ENCODE peak calls at places on chromosomes 5 and 9, in five cellular contexts. J is neuronal stem cell, W is H9, G is H1, D is mesendoderm. R is an unnamed sample.

GRCh38 chr9:132008184-132008781 is 71.4 kb downstream of the MED27 start:
- DNase-seq in G (no peak), J (no peak), D (no peak), W (no peak), R (peak)

GRCh38 chr5:154778534-154778933 is 23.4 kb downstream of the LARP1 start:
- DNase-seq in G (no peak), W (no peak), D (no peak), J (no peak), R (no peak)

GRCh38 chr5:4938941-4939546 is 201.1 kb upstream of the ADAMTS16 start:
- DNase-seq in D (no peak), W (no peak), J (no peak), G (no peak), R (no peak)

GRCh38 chr9:128390150-128390812 is 19.1 kb downstream of the URM1 start:
- DNase-seq in J (no peak), W (no peak), G (no peak), D (no peak), R (no peak)

GRCh38 chr9:438066-438465 is 223.4 kb downstream of the DOCK8 start:
- DNase-seq in D (no peak), J (no peak), G (no peak), W (no peak), R (peak)

GRCh38 chr9:108743426-108743825 is 112.4 kb downstream of the ACTL7B start:
- DNase-seq in D (no peak), W (no peak), G (no peak), J (no peak), R (no peak)

GRCh38 chr5:97498657-97499056 is 315.6 kb upstream of the RIOK2 start:
- DNase-seq in W (no peak), J (no peak), G (no peak), D (no peak), R (no peak)

GRCh38 chr9:12785251-12785880 is 10.5 kb downstream of the LURAP1L start:
- DNase-seq in D (no peak), G (no peak), W (no peak), J (no peak), R (peak)

GRCh38 chr9:137384116-137384756 is 38.7 kb downstream of the EXD3 start:
- DNase-seq in J (no peak), W (no peak), D (no peak), G (no peak), R (peak)

GRCh38 chr5:1544294-1545010 is 20.7 kb upstream of the LPCAT1 start:
- DNase-seq in D (no peak), W (no peak), G (no peak), J (no peak), R (no peak)

GRCh38 chr9:6955251-6955921 is 197.6 kb downstream of the KDM4C start:
- DNase-seq in J (peak), D (peak), W (no peak), G (no peak), R (peak)

GRCh38 chr9:20898885-20899554 is 132.4 kb downstream of the HACD4 start:
- DNase-seq in W (no peak), G (no peak), J (no peak), D (peak), R (peak)

GRCh38 chr5:980941-981340 is 27.7 kb upstream of the NKD2 start:
- DNase-seq in J (no peak), W (no peak), D (no peak), G (no peak), R (no peak)

GRCh38 chr5:171299851-171300250 is 9.2 kb upstream of the TLX3 start:
- DNase-seq in G (no peak), W (no peak), J (no peak), D (no peak), R (peak)

GRCh38 chr5:144230806-144231205 is 60.1 kb downstream of the KCTD16 start:
- DNase-seq in G (no peak), W (no peak), D (no peak), J (no peak), R (no peak)

GRCh38 chr5:168346417-168346816 is 55.0 kb downstream of the WWC1 start:
- DNase-seq in D (peak), J (no peak), W (peak), G (no peak), R (no peak)

GRCh38 chr5:38187532-38187931 is 70.8 kb upstream of the EGFLAM start:
- DNase-seq in G (no peak), W (no peak), J (no peak), D (no peak), R (no peak)
- H3K18ac ChIP-seq in G (no peak), W (no peak), J (no peak), D (no peak), R (no peak)

DNA sequence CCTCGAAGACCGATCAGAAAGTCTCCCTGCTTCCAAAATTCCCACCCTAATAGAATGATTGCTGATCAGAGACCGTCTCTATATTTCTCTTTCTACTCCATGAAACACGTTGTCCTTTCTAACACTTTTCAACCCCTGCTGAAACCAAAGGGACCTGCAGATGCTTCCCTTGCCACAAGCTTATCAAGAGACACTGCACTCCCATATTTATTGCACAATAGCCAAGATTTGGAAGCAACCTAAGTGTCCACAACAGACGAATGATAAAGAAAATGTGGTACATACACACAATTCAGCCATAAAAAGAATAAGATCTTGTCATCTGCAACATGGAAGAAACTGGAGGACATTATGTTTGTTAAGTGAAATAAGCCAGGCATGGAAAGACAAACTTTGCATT is 125.1 kb downstream of the FOXD1 start:
- DNase-seq in J (no peak), G (no peak), W (no peak), D (no peak), R (no peak)
- H3K18ac ChIP-seq in J (no peak), G (no peak), W (no peak), D (no peak), R (no peak)

GRCh38 chr9:135229701-135230385 is 142.4 kb downstream of the OLFM1 start:
- DNase-seq in J (no peak), G (no peak), D (peak), W (peak), R (no peak)
- H3K18ac ChIP-seq in J (peak), G (no peak), D (no peak), W (no peak), R (no peak)

DNA sequence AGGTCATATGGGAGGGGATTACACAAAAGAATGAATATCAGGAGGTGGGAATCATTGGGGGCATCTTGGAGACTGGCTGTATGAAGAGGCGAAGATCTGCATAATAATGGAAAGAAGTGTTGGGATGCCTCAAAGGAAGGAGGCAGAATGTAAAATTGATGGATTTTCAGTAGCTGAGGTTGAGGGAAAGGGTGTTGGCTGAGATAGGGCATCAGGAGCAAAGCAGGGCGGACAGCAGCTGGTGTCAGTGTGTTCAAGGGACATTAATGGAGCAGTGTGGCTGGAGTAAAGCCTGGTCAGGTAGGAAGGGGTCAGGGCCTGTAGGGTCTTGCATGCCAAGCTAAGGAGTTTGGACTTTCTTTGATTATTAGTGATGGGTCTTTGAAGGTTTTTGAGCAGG is 65.2 kb upstream of the TNFAIP8 start:
- DNase-seq in G (no peak), D (no peak), J (no peak), W (no peak), R (no peak)
- H3K18ac ChIP-seq in G (no peak), D (no peak), J (no peak), W (no peak), R (no peak)

GRCh38 chr5:134649163-134649916 is 755 bp downstream of the SEC24A start:
- DNase-seq in G (no peak), J (no peak), W (no peak), D (peak), R (peak)

GRCh38 chr5:134651531-134651930 is 2.9 kb downstream of the SEC24A start:
- DNase-seq in G (no peak), J (no peak), W (no peak), D (no peak), R (peak)

GRCh38 chr5:134642931-134643530 is 5.6 kb upstream of the SEC24A start:
- DNase-seq in W (no peak), G (no peak), D (no peak), J (no peak), R (no peak)

GRCh38 chr5:134647750-134648424 is 698 bp upstream of the SEC24A start:
- DNase-seq in W (no peak), D (peak), G (no peak), J (no peak), R (peak)

DNA sequence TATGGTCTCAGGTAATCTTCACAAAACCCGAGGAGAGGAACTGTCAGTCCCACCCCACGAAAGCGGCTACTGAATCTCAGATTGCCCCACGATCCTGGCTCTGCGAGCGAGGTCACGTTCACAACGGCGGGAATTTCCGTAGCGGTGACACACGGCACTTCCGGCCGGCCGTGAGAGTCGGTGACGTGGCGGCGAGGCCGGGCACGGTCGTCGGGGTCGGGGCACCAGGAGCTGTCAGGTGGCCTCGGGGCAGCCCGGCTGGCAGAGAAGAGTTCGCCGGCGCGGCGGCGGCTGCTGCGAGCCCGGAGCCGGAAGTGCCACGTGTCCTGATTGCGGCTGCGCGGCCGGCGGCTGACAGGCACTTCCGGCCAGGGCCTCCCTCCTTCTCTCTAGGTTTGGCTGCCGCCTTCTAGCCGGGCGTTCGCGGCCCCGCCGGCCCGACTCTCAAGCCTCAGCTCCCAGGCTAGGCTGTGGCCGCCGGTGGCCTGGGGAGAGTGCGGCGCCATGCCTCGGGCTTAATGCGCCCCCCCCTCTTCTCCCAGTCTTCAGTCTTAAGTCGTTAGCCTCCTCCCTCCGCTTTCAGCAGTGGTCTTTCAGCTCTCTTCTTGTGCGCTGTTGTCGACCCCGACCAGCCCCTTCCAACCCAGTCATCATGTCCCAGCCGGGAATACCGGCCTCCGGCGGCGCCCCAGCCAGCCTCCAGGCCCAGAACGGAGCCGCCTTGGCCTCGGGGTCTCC is at the start of gene SEC24A:
- DNase-seq in J (peak), W (peak), G (peak), D (peak), R (peak)
- H3K18ac ChIP-seq in J (peak), W (peak), G (peak), D (peak), R (peak)

GRCh38 chr9:77854258-77854915 is 177.2 kb downstream of the GNAQ start:
- DNase-seq in G (no peak), W (no peak), J (no peak), D (no peak), R (no peak)
- H3K18ac ChIP-seq in G (no peak), W (no peak), J (no peak), D (no peak), R (no peak)

GRCh38 chr5:55991768-55992486 is 2.8 kb downstream of the IL6ST start:
- DNase-seq in W (no peak), G (no peak), J (no peak), D (no peak), R (no peak)

GRCh38 chr5:55994998-55995914 is 493 bp upstream of the IL6ST start:
- DNase-seq in G (peak), W (peak), J (peak), D (peak), R (peak)

GRCh38 chr5:55993628-55994501 is 898 bp downstream of the IL6ST start:
- DNase-seq in G (no peak), J (no peak), D (no peak), W (no peak), R (no peak)

GRCh38 chr5:55993013-55993412 is 1.8 kb downstream of the IL6ST start:
- DNase-seq in J (no peak), W (no peak), D (no peak), G (no peak), R (peak)

DNA sequence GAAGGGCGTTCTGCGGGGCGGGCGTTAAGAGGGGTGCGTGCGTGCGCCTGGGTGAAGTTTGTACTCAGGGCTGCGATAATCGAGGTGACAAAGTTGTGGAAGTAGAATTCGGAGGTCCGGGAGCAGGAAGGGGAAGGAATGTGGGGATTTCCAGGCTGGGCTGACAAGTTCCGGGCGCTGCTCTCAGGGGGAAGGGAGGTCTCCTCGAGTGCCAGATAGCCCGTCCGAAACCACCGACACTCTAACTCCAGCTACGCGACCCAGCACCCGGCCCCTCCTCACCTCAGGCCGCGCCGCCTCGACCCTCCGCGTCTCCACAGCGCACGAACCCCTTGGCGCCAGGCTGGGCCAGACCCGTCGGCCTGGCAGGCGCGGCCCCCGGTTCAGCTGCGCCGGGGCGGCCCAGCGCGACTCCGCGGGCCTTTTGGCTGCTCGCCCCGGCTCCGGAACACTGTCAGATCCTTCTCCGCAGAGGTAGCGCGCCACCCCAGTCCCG is at the start of gene IL6ST:
- DNase-seq in G (peak), J (no peak), D (peak), W (peak), R (peak)
- H3K18ac ChIP-seq in G (peak), J (peak), D (peak), W (peak), R (peak)

GRCh38 chr5:134145061-134145757 is 30.7 kb downstream of the TCF7 start:
- DNase-seq in G (no peak), D (no peak), W (no peak), J (no peak), R (no peak)
- H3K18ac ChIP-seq in G (no peak), D (no peak), W (no peak), J (no peak), R (no peak)

R was measured in IMR-90.